ENCODE peak calls at places on chromosomes 4 and X, in eight cellular contexts. One of them, this sample, is unnamed.

GRCh38 chr4:84569009-84569408 is 13.9 kb upstream of the CDS1 start:
- DNase-seq in mesothelial cell of epicardium: no peak
- DNase-seq in adrenal gland: no peak
- DNase-seq in AG04450: no peak
- DNase-seq in GM13977: no peak
- DNase-seq in PC-3: no peak
- DNase-seq in GM13976: no peak
- DNase-seq in heart right ventricle: no peak
- DNase-seq in this sample: no peak

GRCh38 chr4:68576272-68577100 is at the start of gene UGT2B17:
- DNase-seq in mesothelial cell of epicardium: no peak
- DNase-seq in heart right ventricle: no peak
- DNase-seq in adrenal gland: no peak
- DNase-seq in AG04450: no peak
- DNase-seq in PC-3: no peak
- DNase-seq in GM13977: peak; percentile 28
- DNase-seq in GM13976: peak; percentile 33
- DNase-seq in this sample: no peak

GRCh38 chr4:53917719-53918118 is 146.7 kb downstream of the CHIC2 start:
- DNase-seq in PC-3: peak; percentile 79
- DNase-seq in adrenal gland: no peak
- DNase-seq in mesothelial cell of epicardium: no peak
- DNase-seq in AG04450: no peak
- DNase-seq in GM13977: no peak
- DNase-seq in heart right ventricle: no peak
- DNase-seq in GM13976: no peak
- DNase-seq in this sample: no peak

GRCh38 chrX:154712781-154713391 is 38.0 kb downstream of the GAB3 start:
- DNase-seq in GM13977: peak; percentile 74
- DNase-seq in AG04450: no peak
- DNase-seq in PC-3: peak; percentile 83
- DNase-seq in adrenal gland: no peak
- DNase-seq in mesothelial cell of epicardium: no peak
- DNase-seq in GM13976: peak; percentile 58
- DNase-seq in heart right ventricle: no peak
- DNase-seq in this sample: no peak

GRCh38 chrX:30309139-30309571 is at the start of gene NR0B1:
- DNase-seq in adrenal gland: peak; percentile 78
- DNase-seq in AG04450: no peak
- DNase-seq in GM13977: peak; percentile 9
- DNase-seq in GM13976: no peak
- DNase-seq in mesothelial cell of epicardium: no peak
- DNase-seq in heart right ventricle: peak; percentile 10
- DNase-seq in PC-3: no peak
- DNase-seq in this sample: no peak

GRCh38 chr4:166421556-166422156 is 548.6 kb downstream of the TLL1 start:
- DNase-seq in GM13976: no peak
- DNase-seq in GM13977: no peak
- DNase-seq in AG04450: no peak
- DNase-seq in heart right ventricle: no peak
- DNase-seq in PC-3: peak; percentile 28
- DNase-seq in mesothelial cell of epicardium: no peak
- DNase-seq in adrenal gland: no peak
- DNase-seq in this sample: no peak

GRCh38 chr4:123110685-123111084 is 188.3 kb upstream of the NUDT6 start:
- DNase-seq in AG04450: no peak
- DNase-seq in PC-3: peak; percentile 56
- DNase-seq in adrenal gland: no peak
- DNase-seq in mesothelial cell of epicardium: no peak
- DNase-seq in GM13976: no peak
- DNase-seq in GM13977: no peak
- DNase-seq in heart right ventricle: no peak
- DNase-seq in this sample: no peak

GRCh38 chrX:136273986-136274385 is 22.8 kb upstream of the MAP7D3 start:
- DNase-seq in heart right ventricle: no peak
- DNase-seq in PC-3: no peak
- DNase-seq in mesothelial cell of epicardium: no peak
- DNase-seq in GM13977: no peak
- DNase-seq in adrenal gland: no peak
- DNase-seq in AG04450: no peak
- DNase-seq in GM13976: no peak
- DNase-seq in this sample: no peak

GRCh38 chr4:26050212-26050643 is 136.2 kb downstream of the SMIM20 start:
- DNase-seq in AG04450: no peak
- DNase-seq in heart right ventricle: peak; percentile 47
- DNase-seq in mesothelial cell of epicardium: no peak
- DNase-seq in PC-3: no peak
- DNase-seq in adrenal gland: peak; percentile 36
- DNase-seq in GM13976: no peak
- DNase-seq in GM13977: no peak
- DNase-seq in this sample: no peak

GRCh38 chrX:65300104-65300809 is 234.3 kb downstream of the LAS1L start:
- DNase-seq in PC-3: no peak
- DNase-seq in GM13977: no peak
- DNase-seq in GM13976: no peak
- DNase-seq in adrenal gland: no peak
- DNase-seq in AG04450: no peak
- DNase-seq in mesothelial cell of epicardium: no peak
- DNase-seq in heart right ventricle: no peak
- DNase-seq in this sample: no peak

GRCh38 chrX:87571965-87572364 is 54.4 kb downstream of the KLHL4 start:
- DNase-seq in GM13977: no peak
- DNase-seq in mesothelial cell of epicardium: no peak
- DNase-seq in AG04450: no peak
- DNase-seq in GM13976: no peak
- DNase-seq in PC-3: no peak
- DNase-seq in heart right ventricle: no peak
- DNase-seq in adrenal gland: no peak
- DNase-seq in this sample: no peak

GRCh38 chrX:107718156-107718621 is 57.4 kb downstream of the TSC22D3 start:
- DNase-seq in heart right ventricle: no peak
- DNase-seq in AG04450: peak; percentile 37
- DNase-seq in adrenal gland: peak; percentile 90
- DNase-seq in PC-3: peak; percentile 89
- DNase-seq in GM13976: peak; percentile 53
- DNase-seq in mesothelial cell of epicardium: no peak
- DNase-seq in GM13977: peak; percentile 74
- DNase-seq in this sample: peak; percentile 59

GRCh38 chrX:39577976-39578962 is 519.5 kb downstream of the BCOR start:
- DNase-seq in GM13977: peak; percentile 61
- DNase-seq in PC-3: no peak
- DNase-seq in AG04450: no peak
- DNase-seq in heart right ventricle: peak; percentile 20
- DNase-seq in mesothelial cell of epicardium: no peak
- DNase-seq in GM13976: peak; percentile 35
- DNase-seq in adrenal gland: no peak
- DNase-seq in this sample: no peak

GRCh38 chr4:122898370-122899150 is 23.8 kb downstream of the NUDT6 start:
- DNase-seq in mesothelial cell of epicardium: no peak
- DNase-seq in adrenal gland: peak; percentile 27
- DNase-seq in GM13977: no peak
- DNase-seq in heart right ventricle: no peak
- DNase-seq in PC-3: peak; percentile 94
- DNase-seq in AG04450: peak; percentile 53
- DNase-seq in GM13976: no peak
- DNase-seq in this sample: no peak

GRCh38 chr4:145816091-145816490 is 122.5 kb downstream of the ZNF827 start:
- DNase-seq in adrenal gland: no peak
- DNase-seq in GM13977: no peak
- DNase-seq in heart right ventricle: no peak
- DNase-seq in PC-3: no peak
- DNase-seq in AG04450: no peak
- DNase-seq in GM13976: no peak
- DNase-seq in mesothelial cell of epicardium: no peak
- DNase-seq in this sample: no peak

GRCh38 chr4:108400309-108400708 is 220.1 kb upstream of the RPL34 start:
- DNase-seq in PC-3: no peak
- DNase-seq in adrenal gland: no peak
- DNase-seq in heart right ventricle: no peak
- DNase-seq in mesothelial cell of epicardium: no peak
- DNase-seq in AG04450: no peak
- DNase-seq in GM13977: no peak
- DNase-seq in GM13976: no peak
- DNase-seq in this sample: no peak

GRCh38 chr4:144179152-144179739 is 38.7 kb upstream of the GYPA start:
- DNase-seq in mesothelial cell of epicardium: no peak
- DNase-seq in adrenal gland: no peak
- DNase-seq in AG04450: no peak
- DNase-seq in GM13976: no peak
- DNase-seq in GM13977: no peak
- DNase-seq in PC-3: no peak
- DNase-seq in heart right ventricle: no peak
- DNase-seq in this sample: no peak

GRCh38 chr4:141432000-141432712 is 204.2 kb upstream of the IL15 start:
- DNase-seq in GM13976: no peak
- DNase-seq in PC-3: no peak
- DNase-seq in GM13977: no peak
- DNase-seq in mesothelial cell of epicardium: no peak
- DNase-seq in adrenal gland: no peak
- DNase-seq in AG04450: no peak
- DNase-seq in heart right ventricle: no peak
- DNase-seq in this sample: no peak

DNA sequence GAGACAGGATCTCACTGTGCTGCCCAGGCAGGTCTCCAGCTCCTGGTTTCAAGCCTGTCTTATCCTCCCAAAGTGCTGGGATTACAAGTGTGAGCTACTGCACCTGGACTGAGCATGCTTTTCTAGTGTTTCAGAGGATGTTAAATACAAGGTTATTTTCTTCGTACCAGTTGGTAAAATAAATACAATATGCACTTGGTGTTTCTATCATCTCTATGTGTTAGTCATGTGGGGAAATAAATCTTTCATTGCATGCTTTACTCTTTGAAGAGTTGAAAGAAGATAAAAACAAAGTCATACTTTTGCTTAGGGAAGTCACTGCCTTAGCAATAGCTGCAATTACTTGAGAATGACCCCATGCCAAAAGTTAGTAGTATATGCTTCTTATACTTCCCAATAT is 162.3 kb downstream of the PCDH7 start:
- DNase-seq in GM13977: no peak
- DNase-seq in heart right ventricle: no peak
- DNase-seq in PC-3: no peak
- DNase-seq in adrenal gland: no peak
- DNase-seq in mesothelial cell of epicardium: no peak
- DNase-seq in AG04450: no peak
- DNase-seq in GM13976: no peak
- DNase-seq in this sample: no peak
- TF ChIP-seq CTCF in GM13977: no peak
- TF ChIP-seq CTCF in heart right ventricle: no peak
- TF ChIP-seq CTCF in PC-3: no peak
- TF ChIP-seq CTCF in adrenal gland: no peak
- TF ChIP-seq CTCF in mesothelial cell of epicardium: no peak
- TF ChIP-seq CTCF in AG04450: no peak
- TF ChIP-seq CTCF in GM13976: no peak
- TF ChIP-seq CTCF in this sample: no peak

GRCh38 chrX:56232221-56233082 is at the start of gene KLF8:
- DNase-seq in heart right ventricle: peak; percentile 43
- DNase-seq in mesothelial cell of epicardium: no peak
- DNase-seq in PC-3: no peak
- DNase-seq in adrenal gland: peak; percentile 41
- DNase-seq in GM13976: peak; percentile 64
- DNase-seq in AG04450: no peak
- DNase-seq in GM13977: peak; percentile 48
- DNase-seq in this sample: no peak

GRCh38 chrX:56233100-56233499 is 944 bp downstream of the KLF8 start:
- DNase-seq in GM13977: no peak
- DNase-seq in GM13976: no peak
- DNase-seq in heart right ventricle: no peak
- DNase-seq in mesothelial cell of epicardium: no peak
- DNase-seq in AG04450: no peak
- DNase-seq in adrenal gland: no peak
- DNase-seq in PC-3: no peak
- DNase-seq in this sample: no peak

GRCh38 chrX:56231706-56232105 is 450 bp upstream of the KLF8 start:
- DNase-seq in PC-3: no peak
- DNase-seq in adrenal gland: no peak
- DNase-seq in heart right ventricle: no peak
- DNase-seq in GM13977: no peak
- DNase-seq in mesothelial cell of epicardium: no peak
- DNase-seq in GM13976: no peak
- DNase-seq in AG04450: no peak
- DNase-seq in this sample: no peak

GRCh38 chrX:56228914-56229313 is 3.2 kb upstream of the KLF8 start:
- DNase-seq in AG04450: no peak
- DNase-seq in GM13977: no peak
- DNase-seq in adrenal gland: no peak
- DNase-seq in PC-3: no peak
- DNase-seq in GM13976: no peak
- DNase-seq in mesothelial cell of epicardium: no peak
- DNase-seq in heart right ventricle: no peak
- DNase-seq in this sample: no peak

GRCh38 chrX:56233682-56234081 is 1.5 kb downstream of the KLF8 start:
- DNase-seq in PC-3: no peak
- DNase-seq in GM13977: peak; percentile 60
- DNase-seq in mesothelial cell of epicardium: no peak
- DNase-seq in GM13976: peak; percentile 31
- DNase-seq in AG04450: no peak
- DNase-seq in adrenal gland: peak; percentile 29
- DNase-seq in heart right ventricle: peak; percentile 41
- DNase-seq in this sample: peak; percentile 4
- TF ChIP-seq CTCF in PC-3: no peak
- TF ChIP-seq CTCF in GM13977: peak; percentile 17
- TF ChIP-seq CTCF in mesothelial cell of epicardium: no peak
- TF ChIP-seq CTCF in GM13976: no peak
- TF ChIP-seq CTCF in AG04450: no peak
- TF ChIP-seq CTCF in adrenal gland: no peak
- TF ChIP-seq CTCF in heart right ventricle: no peak
- TF ChIP-seq CTCF in this sample: no peak

GRCh38 chr4:76979236-76979635 is 29.7 kb downstream of the SEPTIN11 start:
- DNase-seq in heart right ventricle: no peak
- DNase-seq in GM13976: no peak
- DNase-seq in PC-3: peak; percentile 54
- DNase-seq in mesothelial cell of epicardium: no peak
- DNase-seq in adrenal gland: no peak
- DNase-seq in GM13977: no peak
- DNase-seq in AG04450: no peak
- DNase-seq in this sample: no peak
- TF ChIP-seq CTCF in heart right ventricle: no peak
- TF ChIP-seq CTCF in GM13976: no peak
- TF ChIP-seq CTCF in PC-3: no peak
- TF ChIP-seq CTCF in mesothelial cell of epicardium: no peak
- TF ChIP-seq CTCF in adrenal gland: no peak
- TF ChIP-seq CTCF in GM13977: no peak
- TF ChIP-seq CTCF in AG04450: no peak
- TF ChIP-seq CTCF in this sample: no peak

GRCh38 chrX:37906357-37906756 is 59.0 kb upstream of the DYNLT3 start:
- DNase-seq in adrenal gland: no peak
- DNase-seq in PC-3: no peak
- DNase-seq in heart right ventricle: no peak
- DNase-seq in GM13976: no peak
- DNase-seq in AG04450: no peak
- DNase-seq in mesothelial cell of epicardium: no peak
- DNase-seq in GM13977: no peak
- DNase-seq in this sample: no peak

GRCh38 chrX:37910186-37910585 is 62.8 kb upstream of the DYNLT3 start:
- DNase-seq in GM13977: no peak
- DNase-seq in adrenal gland: no peak
- DNase-seq in mesothelial cell of epicardium: no peak
- DNase-seq in GM13976: no peak
- DNase-seq in heart right ventricle: no peak
- DNase-seq in PC-3: no peak
- DNase-seq in AG04450: no peak
- DNase-seq in this sample: no peak

GRCh38 chrX:37904833-37905232 is 57.5 kb upstream of the DYNLT3 start:
- DNase-seq in heart right ventricle: no peak
- DNase-seq in AG04450: no peak
- DNase-seq in GM13976: no peak
- DNase-seq in adrenal gland: no peak
- DNase-seq in mesothelial cell of epicardium: no peak
- DNase-seq in PC-3: no peak
- DNase-seq in GM13977: no peak
- DNase-seq in this sample: no peak

GRCh38 chrX:37905436-37906147 is 58.2 kb upstream of the DYNLT3 start:
- DNase-seq in AG04450: no peak
- DNase-seq in mesothelial cell of epicardium: peak; percentile 23
- DNase-seq in PC-3: no peak
- DNase-seq in GM13977: no peak
- DNase-seq in heart right ventricle: peak; percentile 10
- DNase-seq in adrenal gland: peak; percentile 29
- DNase-seq in GM13976: no peak
- DNase-seq in this sample: no peak
- TF ChIP-seq CTCF in AG04450: peak; percentile 33
- TF ChIP-seq CTCF in mesothelial cell of epicardium: no peak
- TF ChIP-seq CTCF in PC-3: no peak
- TF ChIP-seq CTCF in GM13977: peak; percentile 3
- TF ChIP-seq CTCF in heart right ventricle: no peak
- TF ChIP-seq CTCF in adrenal gland: no peak
- TF ChIP-seq CTCF in GM13976: no peak
- TF ChIP-seq CTCF in this sample: peak; percentile 33